ENCODE peak calls at places on chromosomes 4 and X, in four cellular contexts. L is transverse colon, H is cardiac fibroblast, D is GM10248. Q is an unnamed sample.

GRCh38 chr4:19983072-19983471 is 268.6 kb upstream of the SLIT2 start:
- DNase-seq in D (no peak), H (peak), L (no peak), Q (peak)

GRCh38 chr4:143405197-143405730 is 68.6 kb downstream of the GAB1 start:
- DNase-seq in H (no peak), D (no peak), L (no peak), Q (no peak)

GRCh38 chr4:136818811-136819210 is 713.5 kb downstream of the PCDH18 start:
- DNase-seq in H (peak), L (no peak), D (no peak), Q (peak)

GRCh38 chr4:159400782-159401712 is 298.2 kb downstream of the RAPGEF2 start:
- DNase-seq in D (no peak), L (no peak), H (peak), Q (no peak)

GRCh38 chrX:46912673-46913491 is 661 bp downstream of the JADE3 start:
- DNase-seq in D (peak), H (peak), L (peak), Q (peak)

GRCh38 chr4:24262616-24263015 is 321.7 kb downstream of the DHX15 start:
- DNase-seq in L (no peak), H (no peak), D (no peak), Q (no peak)

GRCh38 chr4:185587444-185588161 is 52.3 kb upstream of the PDLIM3 start:
- DNase-seq in H (no peak), L (peak), D (peak), Q (no peak)

GRCh38 chr4:74157116-74157742 is 689 bp upstream of the MTHFD2L start:
- DNase-seq in D (no peak), H (peak), L (no peak), Q (peak)

GRCh38 chrX:100615015-100615414 is 21.6 kb downstream of the TSPAN6 start:
- DNase-seq in H (peak), D (peak), L (peak), Q (peak)

GRCh38 chrX:119778829-119779228 is 12.6 kb downstream of the RPL39 start:
- DNase-seq in H (no peak), D (no peak), L (no peak), Q (no peak)

GRCh38 chr4:152385551-152385950 is 150.3 kb downstream of the FBXW7 start:
- DNase-seq in H (peak), L (no peak), D (no peak), Q (no peak)

GRCh38 chr4:151822331-151822730 is 61.5 kb upstream of the GATB start:
- DNase-seq in D (no peak), H (no peak), L (no peak), Q (no peak)

GRCh38 chrX:18828832-18829404 is 121.5 kb downstream of the PPEF1 start:
- DNase-seq in H (no peak), D (no peak), L (no peak), Q (no peak)

GRCh38 chr4:155339588-155339987 is 37.2 kb downstream of the MAP9 start:
- DNase-seq in H (no peak), L (no peak), D (no peak), Q (no peak)

GRCh38 chr4:7254736-7255487 is 62.6 kb downstream of the SORCS2 start:
- DNase-seq in D (peak), L (no peak), H (peak), Q (peak)

GRCh38 chrX:22192419-22193086 is 80.2 kb upstream of the CBLL2 start:
- DNase-seq in L (peak), D (peak), H (peak), Q (peak)

GRCh38 chr4:74451214-74451661 is 6.3 kb downstream of the AREG start:
- DNase-seq in L (no peak), D (no peak), H (peak), Q (peak)

GRCh38 chrX:31603411-31604120 is 531.7 kb upstream of the FTHL17 start:
- DNase-seq in D (no peak), L (no peak), H (peak), Q (no peak)

GRCh38 chr4:2666722-2667247 is 89.4 kb downstream of the TNIP2 start:
- DNase-seq in H (no peak), D (no peak), L (no peak), Q (no peak)

Q was measured in hepatic stellate cell.